ENCODE peak calls at places on chromosomes 7 and 10, in nine cellular contexts. W is stimulated activated CD8-positive, alpha-beta memory T cell treated with anti-CD3 and anti-CD28 coated beads, Interleukin-15, amount 100 ng/mL, for 24 hours; I is GM10248; J is Calu3; O is naive thymus-derived CD8-positive, alpha-beta T cell; Z is retina; Q is coronary artery; R is right lobe of liver; D is adrenal gland. G is an unnamed sample.

GRCh38 chr7:44772440-44772839 is 23.8 kb downstream of the ZMIZ2 start:
- DNase-seq in I (no peak), J (no peak), D (no peak), R (no peak), W (no peak), O (no peak), Q (no peak), Z (no peak), G (no peak)

GRCh38 chr10:74047871-74048270 is 50.0 kb downstream of the VCL start:
- DNase-seq in Z (no peak), W (no peak), R (no peak), J (peak), Q (no peak), I (no peak), D (no peak), O (no peak), G (no peak)

GRCh38 chr7:67788689-67789088 is 792.1 kb downstream of the TYW1 start:
- DNase-seq in I (no peak), Q (no peak), Z (no peak), R (no peak), J (no peak), D (peak), W (no peak), O (no peak), G (no peak)

GRCh38 chr7:155377837-155378579 is 79.9 kb upstream of the EN2 start:
- DNase-seq in Q (no peak), R (peak), J (peak), Z (peak), O (no peak), I (no peak), W (no peak), D (no peak), G (peak)

GRCh38 chr10:80260295-80261243 is 28.9 kb downstream of the MAT1A start:
- DNase-seq in R (no peak), O (peak), D (peak), J (peak), Z (peak), I (peak), Q (no peak), W (no peak), G (no peak)

GRCh38 chr7:68155676-68156075 is 1159.0 kb downstream of the TYW1 start:
- DNase-seq in Q (no peak), J (no peak), R (no peak), I (no peak), D (no peak), W (no peak), Z (no peak), O (no peak), G (no peak)

GRCh38 chr10:22931948-22932347 is 4.1 kb downstream of the ARMC3 start:
- DNase-seq in O (no peak), Z (no peak), R (no peak), Q (no peak), I (no peak), D (no peak), J (peak), W (no peak), G (no peak)

GRCh38 chr10:5965266-5965665 is 12.1 kb downstream of the IL15RA start:
- DNase-seq in R (peak), D (no peak), J (no peak), Q (no peak), I (no peak), O (no peak), Z (no peak), W (no peak), G (no peak)

GRCh38 chr7:133274265-133274664 is 21.4 kb downstream of the EXOC4 start:
- DNase-seq in Q (no peak), R (no peak), D (no peak), W (no peak), J (no peak), O (no peak), Z (no peak), I (no peak), G (no peak)

GRCh38 chr7:2417981-2418481 is 14.6 kb downstream of the CHST12 start:
- DNase-seq in I (no peak), J (no peak), Q (no peak), R (no peak), Z (no peak), W (no peak), O (peak), D (no peak), G (no peak)